ENCODE peak calls at places on chromosomes 5 and 9, in five cellular contexts. V is aorta, R is NCI-H1930, G is astrocyte, C is LoVo. I is an unnamed sample.

GRCh38 chr5:127359502-127359901 is 68.9 kb downstream of the MEGF10 start:
- DNase-seq in V (no peak), R (no peak), G (no peak), C (no peak), I (no peak)

GRCh38 chr5:29758986-29759421 is 1434.5 kb upstream of the CDH6 start:
- DNase-seq in V (no peak), R (no peak), G (no peak), C (peak; percentile 5), I (no peak)

GRCh38 chr5:76958976-76959767 is 6.3 kb downstream of the CRHBP start:
- DNase-seq in V (no peak), R (no peak), G (peak; percentile 94), C (no peak), I (no peak)

GRCh38 chr9:124371183-124371582 is 44.1 kb downstream of the PSMB7 start:
- DNase-seq in V (no peak), R (no peak), G (peak; percentile 52), C (no peak), I (peak; percentile 43)

GRCh38 chr5:164119806-164120440 is 614.5 kb downstream of the MAT2B start:
- DNase-seq in V (no peak), R (no peak), G (peak; percentile 56), C (peak; percentile 58), I (no peak)

GRCh38 chr5:52063186-52063585 is 679.9 kb downstream of the ISL1 start:
- DNase-seq in V (no peak), R (no peak), G (no peak), C (no peak), I (no peak)

GRCh38 chr5:81286059-81286617 is 15.2 kb upstream of the ZCCHC9 start:
- DNase-seq in V (no peak), R (no peak), G (no peak), C (no peak), I (no peak)

GRCh38 chr9:126293522-126293889 is 33.1 kb upstream of the MVB12B start:
- DNase-seq in V (no peak), R (no peak), G (no peak), C (no peak), I (no peak)

GRCh38 chr5:1003296-1003937 is 5.2 kb upstream of the NKD2 start:
- DNase-seq in V (peak; percentile 41), R (no peak), G (no peak), C (peak; percentile 98), I (peak; percentile 80)

GRCh38 chr5:36239370-36240293 is 2.1 kb downstream of the NADK2 start:
- DNase-seq in V (no peak), R (no peak), G (no peak), C (no peak), I (no peak)

GRCh38 chr9:84751921-84752320 is 82.4 kb downstream of the NTRK2 start:
- DNase-seq in V (no peak), R (no peak), G (peak; percentile 60), C (peak; percentile 29), I (peak; percentile 48)

GRCh38 chr9:72431036-72431435 is 66.0 kb upstream of the ZFAND5 start:
- DNase-seq in V (no peak), R (no peak), G (peak; percentile 83), C (no peak), I (no peak)

GRCh38 chr9:114850871-114851270 is 45.0 kb upstream of the TNFSF15 start:
- DNase-seq in V (no peak), R (no peak), G (peak; percentile 29), C (no peak), I (no peak)

GRCh38 chr5:8633706-8634105 is 764.8 kb downstream of the MTRR start:
- DNase-seq in V (no peak), R (no peak), G (peak; percentile 73), C (no peak), I (no peak)

GRCh38 chr5:68053202-68053601 is 162.4 kb upstream of the PIK3R1 start:
- DNase-seq in V (no peak), R (no peak), G (peak; percentile 31), C (no peak), I (no peak)

GRCh38 chr5:56918054-56918453 is 8.7 kb downstream of the SETD9 start:
- DNase-seq in V (no peak), R (no peak), G (no peak), C (no peak), I (no peak)

GRCh38 chr5:113044776-113045175 is 68.2 kb downstream of the DCP2 start:
- DNase-seq in V (no peak), R (no peak), G (no peak), C (no peak), I (no peak)

GRCh38 chr5:78597858-78598415 is 50.6 kb downstream of the LHFPL2 start:
- DNase-seq in V (no peak), R (no peak), G (peak; percentile 91), C (no peak), I (peak; percentile 4)

GRCh38 chr5:67902497-67902830 is 313.1 kb upstream of the PIK3R1 start:
- DNase-seq in V (no peak), R (no peak), G (no peak), C (no peak), I (no peak)

GRCh38 chr5:115962565-115963402 is 509 bp downstream of the LVRN start:
- DNase-seq in V (peak; percentile 58), R (no peak), G (peak; percentile 20), C (no peak), I (no peak)

GRCh38 chr9:135904121-135904520 is 3.2 kb downstream of the CAMSAP1 start:
- DNase-seq in V (no peak), R (no peak), G (no peak), C (no peak), I (no peak)

GRCh38 chr5:56951946-56952691 is at the start of gene MIER3:
- DNase-seq in V (peak; percentile 86), R (peak; percentile 54), G (peak; percentile 55), C (peak; percentile 87), I (no peak)

GRCh38 chr9:129803679-129804065 is 688 bp downstream of the TOR1B start:
- DNase-seq in V (no peak), R (no peak), G (no peak), C (peak; percentile 31), I (no peak)

GRCh38 chr9:79812099-79812498 is 240.3 kb downstream of the TLE4 start:
- DNase-seq in V (no peak), R (no peak), G (peak; percentile 40), C (no peak), I (no peak)

GRCh38 chr9:108093773-108094675 is 604.5 kb upstream of the KLF4 start:
- DNase-seq in V (no peak), R (no peak), G (peak; percentile 98), C (peak; percentile 93), I (peak; percentile 60)

GRCh38 chr9:114899461-114899860 is 30.9 kb downstream of the TNFSF8 start:
- DNase-seq in V (no peak), R (no peak), G (no peak), C (no peak), I (no peak)

GRCh38 chr5:163760498-163760897 is 255.1 kb downstream of the MAT2B start:
- DNase-seq in V (no peak), R (no peak), G (peak; percentile 99), C (no peak), I (no peak)

GRCh38 chr5:179142434-179143198 is 82.4 kb downstream of the ZNF354C start:
- DNase-seq in V (no peak), R (no peak), G (peak; percentile 73), C (no peak), I (no peak)

GRCh38 chr5:135113323-135113722 is 79.3 kb upstream of the PITX1 start:
- DNase-seq in V (peak; percentile 10), R (no peak), G (no peak), C (no peak), I (no peak)

GRCh38 chr5:144467795-144468194 is 297.1 kb downstream of the KCTD16 start:
- DNase-seq in V (no peak), R (peak; percentile 35), G (peak; percentile 47), C (peak; percentile 28), I (no peak)

GRCh38 chr9:130215341-130216119 is 43.3 kb downstream of the NCS1 start:
- DNase-seq in V (peak; percentile 59), R (no peak), G (peak; percentile 70), C (no peak), I (no peak)